ENCODE peak calls at places on chromosomes 13 and 19, in five cellular contexts. Q is AG10803; Y is stimulated activated CD8-positive, alpha-beta memory T cell treated with anti-CD3 and anti-CD28 coated beads, Interleukin-2, amount 100 ng/mL, for 1 hour; Z is stimulated activated CD4-positive, alpha-beta T cell treated with anti-CD3 and anti-CD28 coated beads, Interleukin-1b, Interleukin-23, amount 100 ng/mL, for 1 hour; M is heart left ventricle. B is an unnamed sample.

GRCh38 chr19:336067-336614 is 8.5 kb downstream of the MIER2 start:
- DNase-seq in Z (no peak), M (no peak), Y (no peak), Q (no peak), B (peak; percentile 54)

GRCh38 chr13:80931118-80931517 is 590.2 kb upstream of the SPRY2 start:
- DNase-seq in Q (no peak), M (no peak), Y (no peak), Z (no peak), B (no peak)

GRCh38 chr19:37990362-37990761 is 83.4 kb downstream of the SIPA1L3 start:
- DNase-seq in Q (no peak), Y (no peak), Z (no peak), M (no peak), B (no peak)

GRCh38 chr13:44140146-44140545 is 233.5 kb upstream of the SERP2 start:
- DNase-seq in Y (no peak), Z (no peak), Q (no peak), M (no peak), B (no peak)

GRCh38 chr19:42283248-42284065 is 14.4 kb downstream of the CIC start:
- DNase-seq in Q (peak; percentile 92), Y (peak; percentile 93), Z (peak; percentile 92), M (peak; percentile 98), B (peak; percentile 94)

GRCh38 chr13:32142956-32143375 is 111.4 kb downstream of the FRY start:
- DNase-seq in Z (no peak), M (no peak), Y (no peak), Q (peak; percentile 90), B (peak; percentile 75)

GRCh38 chr19:7434391-7434790 is 54.4 kb downstream of the PEX11G start:
- DNase-seq in Z (no peak), M (no peak), Q (no peak), Y (no peak), B (no peak)

GRCh38 chr19:18802354-18802753 is 11.2 kb upstream of the COMP start:
- DNase-seq in Z (no peak), Q (no peak), M (no peak), Y (no peak), B (no peak)

GRCh38 chr13:42064259-42064658 is 15.8 kb downstream of the DGKH start:
- DNase-seq in Q (peak; percentile 49), Y (no peak), M (no peak), Z (no peak), B (peak; percentile 83)

GRCh38 chr13:46530084-46530935 is 22.7 kb upstream of the LRCH1 start:
- DNase-seq in Q (peak; percentile 22), M (no peak), Z (no peak), Y (no peak), B (peak; percentile 69)

GRCh38 chr13:72839831-72840426 is 58.0 kb downstream of the PIBF1 start:
- DNase-seq in M (no peak), Z (no peak), Q (peak; percentile 40), Y (no peak), B (peak; percentile 43)

GRCh38 chr13:87999141-87999765 is 328.1 kb downstream of the SLITRK5 start:
- DNase-seq in Z (no peak), Q (peak; percentile 88), Y (no peak), M (no peak), B (no peak)

GRCh38 chr13:34037636-34038325 is 219.8 kb downstream of the RFC3 start:
- DNase-seq in Q (no peak), M (no peak), Z (no peak), Y (no peak), B (no peak)

GRCh38 chr19:11444059-11444458 is 8.6 kb downstream of the PRKCSH start:
- DNase-seq in Z (no peak), Y (no peak), M (no peak), Q (no peak), B (no peak)

GRCh38 chr13:49258097-49258796 is 10.5 kb downstream of the CDADC1 start:
- DNase-seq in Q (no peak), Y (no peak), M (no peak), Z (no peak), B (no peak)

GRCh38 chr19:29492761-29493160 is 33.0 kb upstream of the VSTM2B start:
- DNase-seq in Z (no peak), Q (peak; percentile 15), M (no peak), Y (no peak), B (no peak)

GRCh38 chr13:84972907-84973306 is 826.3 kb downstream of the SLITRK6 start:
- DNase-seq in Q (no peak), Z (no peak), Y (no peak), M (no peak), B (no peak)

GRCh38 chr13:98390086-98390697 is 186.7 kb downstream of the STK24 start:
- DNase-seq in Z (no peak), Y (no peak), Q (peak; percentile 72), M (no peak), B (peak; percentile 28)

GRCh38 chr13:53126803-53127202 is 98.2 kb downstream of the OLFM4 start:
- DNase-seq in M (no peak), Q (peak; percentile 64), Z (no peak), Y (no peak), B (no peak)

GRCh38 chr19:18768997-18769891 is 21.9 kb downstream of the COMP start:
- DNase-seq in Q (no peak), Z (no peak), M (no peak), Y (no peak), B (no peak)

GRCh38 chr13:97295279-97296182 is 73.4 kb downstream of the MBNL2 start:
- DNase-seq in M (no peak), Z (no peak), Y (no peak), Q (peak; percentile 53), B (peak; percentile 57)

GRCh38 chr13:32674503-32674902 is 88.3 kb downstream of the PDS5B start:
- DNase-seq in Z (no peak), Y (no peak), M (no peak), Q (no peak), B (no peak)

GRCh38 chr19:46303702-46304397 is 7.0 kb downstream of the HIF3A start:
- DNase-seq in Z (no peak), Q (no peak), M (peak; percentile 60), Y (no peak), B (peak; percentile 66)

GRCh38 chr13:21047591-21048282 is 13.6 kb downstream of the LATS2 start:
- DNase-seq in Q (peak; percentile 41), Z (no peak), M (no peak), Y (no peak), B (no peak)

GRCh38 chr19:3335431-3336350 is 30.7 kb upstream of the NFIC start:
- DNase-seq in Y (no peak), Z (no peak), M (peak; percentile 43), Q (peak; percentile 65), B (peak; percentile 72)

GRCh38 chr19:58085348-58085875 is 12.6 kb downstream of the ZSCAN18 start:
- DNase-seq in Y (no peak), M (no peak), Q (no peak), Z (no peak), B (no peak)